ENCODE peak calls at places on chromosome 19, in four cellular contexts. X is nucleus accumbens, V is lower leg skin, Q is pancreas. J is an unnamed sample.
A peak's percentile ranks its signal among the peaks of the same experiment; 100 is the strongest.

GRCh38 chr19:3057275-3057714 is 5.0 kb downstream of the TLE5 start:
- DNase-seq in X (peak; percentile 85), V (peak; percentile 95), Q (peak; percentile 95), J (no peak)

GRCh38 chr19:51921949-51922348 is 5.3 kb upstream of the ZNF613 start:
- DNase-seq in X (no peak), V (no peak), Q (no peak), J (no peak)

GRCh38 chr19:38875656-38876345 is 2.3 kb downstream of the RINL start:
- DNase-seq in X (no peak), V (no peak), Q (no peak), J (peak; percentile 44)

GRCh38 chr19:17652627-17653026 is 35.5 kb downstream of the UNC13A start:
- DNase-seq in X (no peak), V (no peak), Q (no peak), J (no peak)

GRCh38 chr19:406121-406711 is 2.7 kb downstream of the C2CD4C start:
- DNase-seq in X (no peak), V (no peak), Q (no peak), J (no peak)

GRCh38 chr19:44747739-44748425 is 626 bp upstream of the BCL3 start:
- DNase-seq in X (no peak), V (peak; percentile 93), Q (peak; percentile 76), J (peak; percentile 43)

GRCh38 chr19:1690570-1691307 is 38.3 kb upstream of the TCF3 start:
- DNase-seq in X (no peak), V (no peak), Q (no peak), J (peak; percentile 39)

GRCh38 chr19:16397791-16398529 is 73.3 kb downstream of the KLF2 start:
- DNase-seq in X (no peak), V (no peak), Q (no peak), J (no peak)

GRCh38 chr19:2488405-2488941 is 12.5 kb downstream of the GADD45B start:
- DNase-seq in X (no peak), V (no peak), Q (no peak), J (no peak)

GRCh38 chr19:14558370-14559066 is 13.3 kb downstream of the NDUFB7 start:
- DNase-seq in X (no peak), V (no peak), Q (no peak), J (no peak)

J was measured in NCI-H146.